ENCODE peak calls at places on chromosomes 7 and 10, in six cellular contexts. One of them, this sample, is unnamed.
A peak's percentile ranks its signal among the peaks of the same experiment; 100 is the strongest.

GRCh38 chr7:70778585-70778984 is 353.4 kb upstream of the GALNT17 start:
- DNase-seq in A549: no peak
- DNase-seq in H1: no peak
- DNase-seq in prostate gland: no peak
- DNase-seq in IMR-90: no peak
- DNase-seq in transverse colon: no peak
- DNase-seq in this sample: no peak

GRCh38 chr10:12448340-12448728 is 99.0 kb downstream of the CAMK1D start:
- DNase-seq in A549: no peak
- DNase-seq in IMR-90: no peak
- DNase-seq in H1: no peak
- DNase-seq in transverse colon: no peak
- DNase-seq in prostate gland: no peak
- DNase-seq in this sample: no peak

GRCh38 chr7:155356323-155357105 is 58.8 kb downstream of the INSIG1 start:
- DNase-seq in A549: peak; percentile 43
- DNase-seq in prostate gland: no peak
- DNase-seq in transverse colon: no peak
- DNase-seq in IMR-90: no peak
- DNase-seq in H1: no peak
- DNase-seq in this sample: no peak

GRCh38 chr10:6072215-6072941 is 10.2 kb upstream of the IL2RA start:
- DNase-seq in A549: no peak
- DNase-seq in H1: no peak
- DNase-seq in prostate gland: no peak
- DNase-seq in transverse colon: no peak
- DNase-seq in IMR-90: no peak
- DNase-seq in this sample: no peak

GRCh38 chr10:99619090-99619800 is 994 bp downstream of the SLC25A28 start:
- DNase-seq in transverse colon: no peak
- DNase-seq in A549: no peak
- DNase-seq in IMR-90: peak; percentile 25
- DNase-seq in prostate gland: no peak
- DNase-seq in H1: no peak
- DNase-seq in this sample: no peak

GRCh38 chr10:95475827-95476481 is 85.2 kb downstream of the SORBS1 start:
- DNase-seq in transverse colon: peak; percentile 87
- DNase-seq in prostate gland: no peak
- DNase-seq in A549: no peak
- DNase-seq in IMR-90: no peak
- DNase-seq in H1: no peak
- DNase-seq in this sample: no peak

GRCh38 chr10:55098452-55098851 is 297.4 kb upstream of the PCDH15 start:
- DNase-seq in prostate gland: no peak
- DNase-seq in H1: no peak
- DNase-seq in A549: no peak
- DNase-seq in transverse colon: no peak
- DNase-seq in IMR-90: no peak
- DNase-seq in this sample: no peak

GRCh38 chr10:86399879-86400704 is 33.5 kb upstream of the GRID1 start:
- DNase-seq in IMR-90: peak; percentile 94
- DNase-seq in prostate gland: peak; percentile 93
- DNase-seq in A549: peak; percentile 95
- DNase-seq in transverse colon: peak; percentile 97
- DNase-seq in H1: peak; percentile 94
- DNase-seq in this sample: peak; percentile 97

GRCh38 chr7:148484486-148484885 is 106.1 kb upstream of the C7orf33 start:
- DNase-seq in IMR-90: no peak
- DNase-seq in A549: no peak
- DNase-seq in prostate gland: no peak
- DNase-seq in H1: no peak
- DNase-seq in transverse colon: no peak
- DNase-seq in this sample: no peak

GRCh38 chr7:6271091-6271658 is 1.2 kb downstream of the CYTH3 start:
- DNase-seq in IMR-90: peak; percentile 39
- DNase-seq in prostate gland: no peak
- DNase-seq in transverse colon: peak; percentile 62
- DNase-seq in A549: peak; percentile 92
- DNase-seq in H1: no peak
- DNase-seq in this sample: peak; percentile 83

GRCh38 chr10:12349628-12350166 is 350 bp downstream of the CAMK1D start:
- DNase-seq in prostate gland: no peak
- DNase-seq in A549: no peak
- DNase-seq in transverse colon: no peak
- DNase-seq in IMR-90: no peak
- DNase-seq in H1: no peak
- DNase-seq in this sample: peak; percentile 69

GRCh38 chr7:110090113-110090820 is 1000.7 kb upstream of the LRRN3 start:
- DNase-seq in IMR-90: peak; percentile 37
- DNase-seq in transverse colon: no peak
- DNase-seq in H1: no peak
- DNase-seq in A549: no peak
- DNase-seq in prostate gland: no peak
- DNase-seq in this sample: no peak

GRCh38 chr10:44947356-44948152 is 12.0 kb upstream of the RASSF4 start:
- DNase-seq in prostate gland: no peak
- DNase-seq in A549: no peak
- DNase-seq in IMR-90: no peak
- DNase-seq in transverse colon: no peak
- DNase-seq in H1: no peak
- DNase-seq in this sample: peak; percentile 48

GRCh38 chr10:6473430-6473829 is 106.6 kb downstream of the PRKCQ start:
- DNase-seq in prostate gland: no peak
- DNase-seq in IMR-90: no peak
- DNase-seq in H1: no peak
- DNase-seq in A549: no peak
- DNase-seq in transverse colon: peak; percentile 9
- DNase-seq in this sample: no peak

GRCh38 chr7:33674804-33675411 is 230.4 kb upstream of the BMPER start:
- DNase-seq in prostate gland: no peak
- DNase-seq in transverse colon: no peak
- DNase-seq in H1: no peak
- DNase-seq in A549: no peak
- DNase-seq in IMR-90: no peak
- DNase-seq in this sample: no peak

GRCh38 chr10:14608381-14609001 is 166.2 kb downstream of the FAM107B start:
- DNase-seq in transverse colon: no peak
- DNase-seq in prostate gland: no peak
- DNase-seq in A549: no peak
- DNase-seq in IMR-90: no peak
- DNase-seq in H1: no peak
- DNase-seq in this sample: no peak

GRCh38 chr7:151243411-151244155 is 4.9 kb downstream of the SMARCD3 start:
- DNase-seq in transverse colon: no peak
- DNase-seq in A549: no peak
- DNase-seq in IMR-90: no peak
- DNase-seq in H1: no peak
- DNase-seq in prostate gland: no peak
- DNase-seq in this sample: no peak

GRCh38 chr10:18822156-18822555 is 162.9 kb downstream of the ARL5B start:
- DNase-seq in H1: no peak
- DNase-seq in prostate gland: no peak
- DNase-seq in transverse colon: no peak
- DNase-seq in A549: no peak
- DNase-seq in IMR-90: peak; percentile 43
- DNase-seq in this sample: no peak

GRCh38 chr10:90347239-90347638 is 510.6 kb downstream of the HTR7 start:
- DNase-seq in prostate gland: no peak
- DNase-seq in transverse colon: no peak
- DNase-seq in IMR-90: no peak
- DNase-seq in A549: no peak
- DNase-seq in H1: no peak
- DNase-seq in this sample: no peak

GRCh38 chr10:6721480-6721879 is 141.4 kb upstream of the PRKCQ start:
- DNase-seq in transverse colon: peak; percentile 29
- DNase-seq in prostate gland: no peak
- DNase-seq in H1: no peak
- DNase-seq in A549: peak; percentile 69
- DNase-seq in IMR-90: peak; percentile 99
- DNase-seq in this sample: peak; percentile 85

GRCh38 chr7:159147687-159148086 is 3.0 kb upstream of the VIPR2 start:
- DNase-seq in prostate gland: no peak
- DNase-seq in IMR-90: no peak
- DNase-seq in A549: no peak
- DNase-seq in H1: no peak
- DNase-seq in transverse colon: no peak
- DNase-seq in this sample: no peak

GRCh38 chr10:132144086-132144485 is 42.7 kb upstream of the DPYSL4 start:
- DNase-seq in H1: no peak
- DNase-seq in A549: no peak
- DNase-seq in IMR-90: no peak
- DNase-seq in transverse colon: no peak
- DNase-seq in prostate gland: no peak
- DNase-seq in this sample: no peak

GRCh38 chr10:79209340-79209739 is 137.9 kb upstream of the PPIF start:
- DNase-seq in prostate gland: no peak
- DNase-seq in A549: no peak
- DNase-seq in transverse colon: no peak
- DNase-seq in H1: no peak
- DNase-seq in IMR-90: no peak
- DNase-seq in this sample: no peak

GRCh38 chr7:28044825-28045224 is 135.8 kb downstream of the JAZF1 start:
- DNase-seq in H1: no peak
- DNase-seq in prostate gland: no peak
- DNase-seq in transverse colon: no peak
- DNase-seq in IMR-90: no peak
- DNase-seq in A549: no peak
- DNase-seq in this sample: no peak

GRCh38 chr10:25758041-25758457 is 176.0 kb upstream of the MYO3A start:
- DNase-seq in A549: peak; percentile 10
- DNase-seq in prostate gland: no peak
- DNase-seq in IMR-90: no peak
- DNase-seq in H1: no peak
- DNase-seq in transverse colon: no peak
- DNase-seq in this sample: no peak

GRCh38 chr7:29401827-29402226 is 161.8 kb upstream of the PRR15 start:
- DNase-seq in transverse colon: no peak
- DNase-seq in A549: no peak
- DNase-seq in prostate gland: no peak
- DNase-seq in H1: no peak
- DNase-seq in IMR-90: no peak
- DNase-seq in this sample: no peak

GRCh38 chr7:143305423-143306070 is 10.4 kb upstream of the CLCN1 start:
- DNase-seq in prostate gland: peak; percentile 85
- DNase-seq in H1: no peak
- DNase-seq in A549: peak; percentile 69
- DNase-seq in transverse colon: peak; percentile 90
- DNase-seq in IMR-90: peak; percentile 37
- DNase-seq in this sample: no peak
- TF ChIP-seq CTCF in prostate gland: peak; percentile 37
- TF ChIP-seq CTCF in H1: peak; percentile 96
- TF ChIP-seq CTCF in A549: peak; percentile 72
- TF ChIP-seq CTCF in transverse colon: peak; percentile 91
- TF ChIP-seq CTCF in IMR-90: peak; percentile 52
- TF ChIP-seq CTCF in this sample: peak; percentile 58

GRCh38 chr10:58513189-58514101 is 773 bp downstream of the BICC1 start:
- DNase-seq in IMR-90: peak; percentile 84
- DNase-seq in A549: peak; percentile 69
- DNase-seq in H1: no peak
- DNase-seq in prostate gland: peak; percentile 22
- DNase-seq in transverse colon: peak; percentile 45
- DNase-seq in this sample: peak; percentile 89
- TF ChIP-seq POLR2A in IMR-90: peak; percentile 23
- TF ChIP-seq POLR2A in A549: peak; percentile 15
- TF ChIP-seq POLR2A in H1: no peak
- TF ChIP-seq POLR2A in prostate gland: no peak
- TF ChIP-seq POLR2A in transverse colon: peak; percentile 31
- TF ChIP-seq POLR2A in this sample: no peak

DNA sequence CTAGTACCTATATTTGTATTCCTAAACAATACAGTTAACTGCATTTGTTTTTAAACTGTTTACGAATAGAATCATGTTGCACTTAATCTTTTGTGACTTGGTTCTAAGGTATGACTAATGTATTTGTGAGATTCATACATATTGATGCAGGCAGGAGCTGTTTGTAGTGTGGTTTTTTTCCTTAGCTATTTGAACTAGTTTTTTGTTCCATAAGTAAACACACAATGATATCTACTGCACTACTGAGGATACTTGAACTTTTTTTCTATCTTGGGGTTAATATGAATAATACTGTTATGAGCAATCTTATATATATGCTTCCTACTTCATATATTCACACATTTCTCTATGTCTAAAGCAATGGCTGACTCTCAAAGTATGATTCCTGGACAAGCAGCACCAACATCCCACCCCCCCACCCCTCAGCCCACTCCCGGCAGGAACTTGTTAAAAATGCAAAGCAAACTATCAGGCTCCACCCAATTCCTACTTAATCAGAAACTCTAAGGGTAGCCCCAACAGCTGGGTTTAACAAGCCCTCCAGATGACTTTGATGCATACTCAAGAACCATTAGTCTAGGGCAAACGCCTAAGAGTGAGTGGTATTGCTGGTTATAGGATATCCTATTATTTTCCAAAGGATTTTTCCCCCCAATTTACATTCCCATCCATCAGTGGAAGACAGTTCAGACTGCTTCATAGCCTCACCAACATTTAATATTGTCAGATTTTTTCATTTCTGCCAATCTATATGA is 25.8 kb downstream of the BRAF start:
- DNase-seq in H1: no peak
- DNase-seq in IMR-90: peak; percentile 58
- DNase-seq in transverse colon: no peak
- DNase-seq in prostate gland: no peak
- DNase-seq in A549: no peak
- DNase-seq in this sample: no peak
- H3K4me1 ChIP-seq in H1: no peaks in the 10 kb centered on the region
- H3K4me1 ChIP-seq in IMR-90: peaks cover 2% of the 10 kb centered on the region
- H3K4me1 ChIP-seq in transverse colon: peaks cover 4% of the 10 kb centered on the region
- H3K4me1 ChIP-seq in prostate gland: no peaks in the 10 kb centered on the region
- H3K4me1 ChIP-seq in A549: peaks cover 7% of the 10 kb centered on the region
- H3K4me1 ChIP-seq in this sample: no peaks in the 10 kb centered on the region

DNA sequence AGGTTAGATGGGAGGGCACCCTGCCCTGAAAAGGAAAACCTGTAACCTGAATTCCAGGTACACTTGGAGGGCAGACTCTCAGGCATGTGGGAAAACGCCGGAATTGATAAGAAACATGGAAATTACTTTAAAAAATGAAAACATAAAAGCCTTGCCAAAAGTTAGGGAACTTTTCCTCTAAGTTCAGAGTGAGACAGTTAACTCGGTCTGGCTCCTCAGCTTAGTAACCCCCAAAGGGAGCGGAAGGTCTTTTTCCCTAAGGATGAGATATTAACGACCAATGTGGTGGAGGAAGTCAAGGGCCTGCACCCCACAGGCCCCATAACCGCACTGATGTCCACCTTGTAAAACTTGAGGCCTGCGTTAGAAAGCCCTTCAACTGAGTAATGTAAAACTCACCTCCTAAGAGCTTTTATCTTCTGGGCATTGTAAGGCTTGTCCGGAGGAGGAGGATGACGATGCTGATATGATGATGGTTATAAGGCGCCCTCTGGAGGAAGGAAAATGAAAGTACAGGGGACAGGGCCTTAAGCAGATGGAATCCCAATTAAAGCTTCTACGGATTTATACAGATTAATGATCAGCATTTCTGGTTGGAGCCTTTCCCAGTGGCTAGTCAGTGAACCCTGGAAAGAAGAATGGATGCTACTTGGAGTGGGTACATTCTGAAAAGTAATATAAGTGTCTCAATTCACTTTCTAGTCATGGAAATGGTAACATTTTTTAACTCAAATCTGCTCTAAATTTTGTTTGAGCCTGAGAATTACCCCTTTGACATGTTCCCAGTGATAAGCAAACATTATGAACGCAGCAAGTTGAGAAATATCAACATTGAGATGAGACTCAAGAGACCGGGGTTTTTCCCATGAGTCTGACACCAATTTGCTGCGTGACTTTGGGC is 696 bp downstream of the COL1A2 start:
- DNase-seq in transverse colon: peak; percentile 30
- DNase-seq in prostate gland: peak; percentile 33
- DNase-seq in IMR-90: peak; percentile 90
- DNase-seq in H1: no peak
- DNase-seq in A549: peak; percentile 47
- DNase-seq in this sample: peak; percentile 88
- TF ChIP-seq CTCF in transverse colon: peak; percentile 79
- TF ChIP-seq CTCF in prostate gland: peak; percentile 26
- TF ChIP-seq CTCF in IMR-90: peak; percentile 81
- TF ChIP-seq CTCF in H1: peak; percentile 82
- TF ChIP-seq CTCF in A549: peak; percentile 54
- TF ChIP-seq CTCF in this sample: peak; percentile 86

This sample was measured in sigmoid colon.